ENCODE peak calls at places on chromosomes 4 and X, in seven cellular contexts. J is activated CD4-positive, alpha-beta T cell treated with anti-CD3 and anti-CD28 coated beads for 1 hour; R is T-helper 1 cell; P is substantia nigra; T is NCI-H187 treated with DMSO at 0.1 percent for 48 hours; Y is stimulated activated CD4-positive, alpha-beta T cell treated with anti-CD3 and anti-CD28 coated beads, Interleukin-1b, Interleukin-23, amount 100 ng/mL, for 24 hours; S is H4. E is an unnamed sample.

GRCh38 chrX:14546190-14546589 is 16.9 kb downstream of the GLRA2 start:
- DNase-seq in Y (no peak), J (no peak), P (no peak), T (no peak), S (no peak), R (no peak), E (no peak)

GRCh38 chr4:130335417-130336194 is 1239.7 kb downstream of the C4orf33 start:
- DNase-seq in T (no peak), J (no peak), R (no peak), P (no peak), S (no peak), Y (no peak), E (no peak)

GRCh38 chr4:40617903-40618302 is 11.8 kb downstream of the RBM47 start:
- DNase-seq in S (no peak), Y (no peak), T (no peak), P (no peak), J (no peak), R (no peak), E (no peak)

GRCh38 chr4:181662383-181662782 is 580.8 kb upstream of the TENM3 start:
- DNase-seq in R (no peak), Y (no peak), J (no peak), T (no peak), P (no peak), S (no peak), E (no peak)

GRCh38 chr4:109294468-109295020 is 7.9 kb downstream of the COL25A1 start:
- DNase-seq in S (peak), Y (no peak), R (no peak), J (no peak), P (no peak), T (no peak), E (no peak)

GRCh38 chr4:8123389-8123788 is 35.2 kb downstream of the ABLIM2 start:
- DNase-seq in J (no peak), P (no peak), R (no peak), S (peak), Y (no peak), T (no peak), E (no peak)

GRCh38 chr4:60133414-60133813 is 1066.7 kb upstream of the ADGRL3 start:
- DNase-seq in R (no peak), J (no peak), P (no peak), Y (no peak), T (no peak), S (peak), E (peak)

GRCh38 chrX:101260435-101260834 is 30.7 kb downstream of the TAF7L start:
- DNase-seq in J (no peak), S (no peak), T (no peak), Y (no peak), R (no peak), P (no peak), E (peak)

GRCh38 chr4:84916233-84916632 is 50.3 kb downstream of the WDFY3 start:
- DNase-seq in T (no peak), J (no peak), P (no peak), R (no peak), Y (no peak), S (no peak), E (no peak)

GRCh38 chrX:2457289-2458133 is 43.3 kb downstream of the DHRSX start:
- DNase-seq in P (no peak), T (no peak), Y (no peak), S (no peak), R (no peak), J (no peak), E (no peak)

GRCh38 chrX:48957477-48957826 is at the start of gene OTUD5:
- DNase-seq in T (no peak), S (no peak), J (peak), P (peak), R (peak), Y (peak), E (no peak)

GRCh38 chr4:22473268-22473667 is 42.6 kb downstream of the ADGRA3 start:
- DNase-seq in J (no peak), R (no peak), Y (no peak), S (no peak), P (no peak), T (no peak), E (peak)

GRCh38 chrX:136656596-136656995 is 8.6 kb downstream of the CD40LG start:
- DNase-seq in S (no peak), P (no peak), R (no peak), J (no peak), Y (no peak), T (no peak), E (no peak)

GRCh38 chr4:45679411-45679810 is 444.4 kb downstream of the GABRG1 start:
- DNase-seq in T (no peak), J (no peak), Y (no peak), P (no peak), S (no peak), R (no peak), E (no peak)

GRCh38 chr4:6974138-6974848 is 64.7 kb downstream of the TBC1D14 start:
- DNase-seq in S (peak), T (no peak), Y (peak), P (peak), J (peak), R (peak), E (peak)

GRCh38 chr4:144582105-144582850 is 63.7 kb upstream of the HHIP start:
- DNase-seq in R (no peak), Y (no peak), S (no peak), P (no peak), T (no peak), J (no peak), E (peak)

GRCh38 chr4:126130200-126130599 is 815.4 kb downstream of the FAT4 start:
- DNase-seq in R (no peak), P (no peak), S (no peak), Y (no peak), T (no peak), J (no peak), E (no peak)

GRCh38 chrX:154091678-154092077 is 5.8 kb downstream of the MECP2 start:
- DNase-seq in Y (no peak), P (no peak), T (no peak), R (no peak), S (no peak), J (no peak), E (no peak)

GRCh38 chr4:100302061-100303026 is 112.1 kb upstream of the DDIT4L start:
- DNase-seq in Y (no peak), P (no peak), T (no peak), R (no peak), J (no peak), S (peak), E (no peak)

GRCh38 chr4:109385260-109385659 is 48.4 kb upstream of the SEC24B start:
- DNase-seq in R (no peak), P (no peak), T (no peak), Y (no peak), S (no peak), J (no peak), E (no peak)

GRCh38 chr4:44493924-44494323 is 45.3 kb upstream of the KCTD8 start:
- DNase-seq in R (no peak), J (no peak), S (peak), Y (no peak), T (no peak), P (no peak), E (peak)

GRCh38 chrX:13373807-13374187 is 53.9 kb upstream of the ATXN3L start:
- DNase-seq in Y (no peak), T (no peak), R (no peak), S (peak), P (no peak), J (no peak), E (peak)

GRCh38 chr4:10787365-10787764 is 102.8 kb upstream of the CLNK start:
- DNase-seq in J (no peak), T (no peak), S (no peak), R (no peak), Y (no peak), P (no peak), E (no peak)

GRCh38 chrX:47143894-47144625 is 442 bp downstream of the NDUFB11 start:
- DNase-seq in P (peak), S (peak), T (no peak), J (no peak), R (peak), Y (no peak), E (peak)

GRCh38 chrX:10901290-10901633 is 209.9 kb upstream of the HCCS start:
- DNase-seq in T (no peak), Y (no peak), J (no peak), S (no peak), R (no peak), P (no peak), E (no peak)

GRCh38 chr4:66649236-66649635 is 896.1 kb downstream of the CENPC start:
- DNase-seq in P (no peak), S (no peak), T (no peak), Y (no peak), J (no peak), R (no peak), E (no peak)

GRCh38 chrX:121260568-121261240 is 213.3 kb downstream of the GLUD2 start:
- DNase-seq in T (no peak), Y (no peak), J (no peak), R (no peak), P (no peak), S (no peak), E (no peak)

GRCh38 chrX:107537815-107538214 is 88.4 kb downstream of the FRMPD3 start:
- DNase-seq in Y (no peak), P (no peak), R (peak), T (no peak), J (no peak), S (peak), E (peak)

GRCh38 chr4:27861802-27862201 is 1001.2 kb downstream of the STIM2 start:
- DNase-seq in J (no peak), P (no peak), S (peak), Y (no peak), T (no peak), R (no peak), E (peak)

GRCh38 chr4:65343342-65343741 is 326.9 kb downstream of the EPHA5 start:
- DNase-seq in S (no peak), Y (no peak), R (no peak), J (no peak), P (no peak), T (no peak), E (no peak)

GRCh38 chrX:65643046-65643785 is 24.2 kb upstream of the MSN start:
- DNase-seq in T (no peak), Y (no peak), R (no peak), P (no peak), S (peak), J (no peak), E (peak)

GRCh38 chr4:79851625-79852304 is 221.3 kb downstream of the ANTXR2 start:
- DNase-seq in T (no peak), R (no peak), J (no peak), Y (no peak), P (no peak), S (no peak), E (peak)

GRCh38 chr4:88818650-88819470 is 121.2 kb upstream of the NAP1L5 start:
- DNase-seq in R (peak), Y (no peak), P (peak), S (peak), T (peak), J (peak), E (peak)

GRCh38 chr4:138188406-138189084 is 53.6 kb downstream of the SLC7A11 start:
- DNase-seq in S (no peak), R (no peak), J (no peak), P (no peak), Y (no peak), T (no peak), E (peak)

GRCh38 chr4:1405636-1406415 is 416 bp downstream of the NKX1-1 start:
- DNase-seq in R (no peak), J (no peak), Y (no peak), T (no peak), S (no peak), P (no peak), E (no peak)

GRCh38 chr4:141871086-141871485 is 234.7 kb downstream of the IL15 start:
- DNase-seq in S (peak), Y (no peak), J (no peak), T (no peak), P (no peak), R (no peak), E (no peak)

GRCh38 chr4:100539706-100540105 is 21.9 kb upstream of the EMCN start:
- DNase-seq in P (no peak), T (no peak), J (no peak), R (no peak), S (no peak), Y (no peak), E (no peak)

GRCh38 chrX:133929836-133930464 is 55.4 kb downstream of the GPC3 start:
- DNase-seq in P (no peak), J (no peak), Y (no peak), S (no peak), R (no peak), T (no peak), E (peak)

E was measured in bronchial epithelial cell.